ENCODE peak calls at places on chromosome 19, in four cellular contexts. X is Caco-2; N is hepatocyte; S is naive thymus-derived CD4-positive, alpha-beta T cell. L is an unnamed sample. For H3K9me3, the result is how much of the 10 kb centered on the place peaks cover.

GRCh38 chr19:16607819-16608218 is 20.2 kb downstream of the MED26 start:
- DNase-seq in X (no peak), N (no peak), S (no peak), L (no peak)

GRCh38 chr19:35720648-35721047 is 2.8 kb downstream of the KMT2B start:
- DNase-seq in X (no peak), N (no peak), S (no peak), L (no peak)

GRCh38 chr19:11735375-11735774 is 3.4 kb downstream of the ZNF823 start:
- DNase-seq in X (peak), N (no peak), S (no peak), L (no peak)

GRCh38 chr19:18297308-18297707 is 15.9 kb upstream of the JUND start:
- DNase-seq in X (no peak), N (no peak), S (no peak), L (no peak)

GRCh38 chr19:23561341-23561740 is 125.7 kb downstream of the ZNF675 start:
- DNase-seq in X (no peak), N (no peak), S (no peak), L (no peak)

GRCh38 chr19:32406161-32407003 is 812 bp downstream of the DPY19L3 start:
- DNase-seq in X (no peak), N (no peak), S (no peak), L (peak)

GRCh38 chr19:33419763-33420080 is 46.2 kb downstream of the CEBPG start:
- DNase-seq in X (no peak), N (no peak), S (no peak), L (no peak)

GRCh38 chr19:38317104-38317612 is 1.4 kb upstream of the YIF1B start:
- DNase-seq in X (no peak), N (no peak), S (peak), L (no peak)

GRCh38 chr19:5152013-5152763 is 183.3 kb downstream of the KDM4B start:
- DNase-seq in X (no peak), N (no peak), S (no peak), L (no peak)

GRCh38 chr19:37719111-37719926 is at the start of gene ZNF607:
- DNase-seq in X (peak), N (peak), S (peak), L (peak)

GRCh38 chr19:47615230-47615629 is 6.3 kb downstream of the BICRA start:
- DNase-seq in X (no peak), N (no peak), S (no peak), L (no peak)

GRCh38 chr19:33248954-33249613 is 23.4 kb upstream of the SLC7A10 start:
- DNase-seq in X (no peak), N (peak), S (no peak), L (no peak)

GRCh38 chr19:9839415-9839814 is 4.3 kb downstream of the PIN1 start:
- DNase-seq in X (no peak), N (peak), S (no peak), L (no peak)

GRCh38 chr19:32708457-32708856 is 11.1 kb upstream of the TDRD12 start:
- DNase-seq in X (no peak), N (no peak), S (peak), L (no peak)

GRCh38 chr19:18109731-18110671 is 12.4 kb downstream of the MAST3 start:
- DNase-seq in X (peak), N (peak), S (no peak), L (no peak)

GRCh38 chr19:54792814-54793213 is 10.6 kb upstream of the KIR2DL4 start:
- DNase-seq in X (no peak), N (no peak), S (no peak), L (no peak)

GRCh38 chr19:13029301-13029880 is 34.1 kb downstream of the NFIX start:
- DNase-seq in X (no peak), N (no peak), S (no peak), L (no peak)

GRCh38 chr19:41872775-41873647 is 4.1 kb upstream of the CD79A start:
- DNase-seq in X (peak), N (peak), S (peak), L (peak)

GRCh38 chr19:6969490-6969889 is 51.7 kb downstream of the MBD3L2B start:
- DNase-seq in X (no peak), N (no peak), S (no peak), L (no peak)

GRCh38 chr19:2617393-2618165 is 84.9 kb downstream of the GNG7 start:
- DNase-seq in X (no peak), N (no peak), S (no peak), L (no peak)
- H3K9me3 ChIP-seq in X (under half), N (under half), S (under half), L (under half)

DNA sequence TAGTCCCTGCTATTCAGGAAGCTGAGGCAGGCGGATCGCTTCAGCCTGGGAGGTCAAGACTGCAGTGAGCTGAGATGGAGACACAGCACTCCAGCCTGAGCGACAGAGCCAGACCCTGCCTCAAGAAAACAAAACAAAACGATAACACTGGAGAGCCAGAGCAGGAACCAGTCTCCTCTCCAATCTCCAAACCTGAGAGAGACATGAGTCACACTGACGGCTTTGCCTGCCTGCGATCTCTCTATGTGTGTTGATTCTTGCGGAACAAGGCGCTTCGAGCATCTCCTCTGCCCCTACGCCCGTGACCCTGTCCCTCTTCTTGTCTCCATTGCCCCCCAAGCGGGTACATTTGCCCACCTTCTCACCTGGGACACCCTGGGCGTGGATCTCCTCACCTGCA is 15.6 kb downstream of the DPRX start:
- DNase-seq in X (no peak), N (no peak), S (no peak), L (no peak)
- H3K9me3 ChIP-seq in X (under half), N (under half), S (under half), L (under half)

DNA sequence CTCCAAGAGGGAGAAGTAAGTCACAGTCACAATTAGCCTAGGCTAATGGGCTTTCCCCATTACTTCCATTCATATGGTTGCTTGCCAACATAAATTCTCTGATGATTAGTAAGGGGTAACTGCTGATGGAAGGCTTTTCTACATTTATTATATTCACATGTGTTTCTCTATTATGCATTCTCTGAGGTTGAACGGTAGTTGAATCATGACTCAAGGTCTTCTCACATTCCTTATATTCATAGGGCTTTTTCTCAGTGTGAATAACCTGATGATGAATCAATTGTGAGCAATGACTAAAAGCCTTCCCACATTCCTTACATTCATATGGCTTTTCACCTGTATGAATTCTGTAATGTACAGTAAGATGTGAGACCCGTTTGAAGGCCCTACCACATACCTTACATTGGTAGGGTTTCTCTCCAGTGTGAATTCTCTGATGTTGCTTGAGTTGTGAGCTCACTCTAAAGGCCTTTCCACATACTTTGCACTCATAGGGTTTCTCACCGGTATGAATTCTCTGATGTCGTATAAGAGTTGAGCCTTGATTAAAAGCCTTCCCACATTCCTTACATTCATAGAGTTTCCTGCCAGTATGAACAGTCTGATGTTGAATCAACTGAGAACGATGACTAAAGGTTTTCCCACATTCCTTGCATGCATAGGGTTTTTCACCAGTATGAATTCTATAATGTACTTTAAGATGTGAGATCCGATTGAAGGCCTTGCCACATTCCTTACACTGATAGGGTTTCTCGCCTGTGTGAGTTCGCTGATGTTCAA is 9.3 kb downstream of the ZNF582 start:
- DNase-seq in X (no peak), N (no peak), S (no peak), L (no peak)
- H3K9me3 ChIP-seq in X (under half), N (under half), S (half or more), L (under half)

DNA sequence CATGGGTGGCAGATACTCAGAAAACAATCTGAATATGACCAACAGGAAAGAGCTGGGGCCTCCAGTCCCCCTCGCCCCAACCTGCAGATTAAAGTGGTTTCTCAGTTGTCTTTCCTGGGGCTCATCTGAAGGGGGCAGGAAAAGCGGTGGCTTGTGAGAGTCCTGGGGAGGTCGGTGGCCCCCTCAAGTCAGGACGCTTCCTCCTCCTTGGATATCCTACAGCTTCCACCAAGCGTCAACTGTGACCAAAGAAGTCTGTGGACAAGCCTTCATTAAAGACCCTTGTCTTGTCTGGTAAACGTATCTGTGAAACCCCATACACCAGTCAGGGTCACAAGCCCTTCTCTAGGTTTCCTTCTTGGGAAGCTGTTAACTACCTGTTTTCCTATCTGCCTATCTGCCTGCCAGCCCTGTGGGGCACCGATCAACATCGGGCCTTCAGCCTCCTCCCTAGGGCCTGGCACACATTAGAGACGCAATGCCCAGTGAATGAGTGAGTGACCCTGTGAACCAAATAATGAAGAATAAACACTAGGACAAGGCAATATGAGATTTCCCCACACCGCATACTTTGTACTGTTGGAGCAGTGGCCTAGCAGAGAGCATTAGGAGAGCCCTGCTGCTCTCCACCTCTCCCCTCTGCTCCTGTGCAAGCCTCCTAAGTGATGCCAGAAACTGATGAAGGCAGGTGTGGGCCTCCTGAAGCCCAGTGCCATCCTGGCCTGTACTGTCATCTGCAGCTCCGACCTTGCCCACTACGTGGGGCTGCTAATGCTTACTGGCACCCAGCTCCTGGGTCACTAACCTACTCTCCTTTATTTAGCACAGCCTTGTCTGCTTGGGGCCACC is 1317.8 kb downstream of the UQCRFS1 start:
- DNase-seq in X (no peak), N (no peak), S (no peak), L (no peak)
- H3K9me3 ChIP-seq in X (under half), N (under half), S (under half), L (under half)